ENCODE peak calls at places on chromosomes 2 and 18, in four cellular contexts. One of them, this sample, is unnamed.

GRCh38 chr2:10036095-10036879 is 7.1 kb upstream of the KLF11 start:
- DNase-seq in non-pigmented ciliary epithelial cell: no peak
- DNase-seq in cardiac septum: peak; percentile 85
- DNase-seq in GM12891: no peak
- DNase-seq in this sample: peak; percentile 73

GRCh38 chr2:46179037-46179621 is 118.1 kb upstream of the EPAS1 start:
- DNase-seq in GM12891: no peak
- DNase-seq in cardiac septum: no peak
- DNase-seq in non-pigmented ciliary epithelial cell: peak; percentile 96
- DNase-seq in this sample: no peak

GRCh38 chr2:101690547-101691182 is 6.8 kb upstream of the MAP4K4 start:
- DNase-seq in GM12891: no peak
- DNase-seq in cardiac septum: no peak
- DNase-seq in non-pigmented ciliary epithelial cell: no peak
- DNase-seq in this sample: no peak

GRCh38 chr2:101533611-101534601 is 59.0 kb upstream of the RFX8 start:
- DNase-seq in non-pigmented ciliary epithelial cell: no peak
- DNase-seq in GM12891: no peak
- DNase-seq in cardiac septum: no peak
- DNase-seq in this sample: no peak

GRCh38 chr2:238032755-238033337 is 28.0 kb upstream of the SCLY start:
- DNase-seq in GM12891: peak; percentile 22
- DNase-seq in non-pigmented ciliary epithelial cell: no peak
- DNase-seq in cardiac septum: no peak
- DNase-seq in this sample: no peak

GRCh38 chr2:15844099-15844801 is 96.1 kb upstream of the MYCN start:
- DNase-seq in non-pigmented ciliary epithelial cell: no peak
- DNase-seq in cardiac septum: no peak
- DNase-seq in GM12891: no peak
- DNase-seq in this sample: no peak

GRCh38 chr2:55418512-55419235 is 982 bp downstream of the CCDC88A start:
- DNase-seq in cardiac septum: no peak
- DNase-seq in non-pigmented ciliary epithelial cell: no peak
- DNase-seq in GM12891: no peak
- DNase-seq in this sample: no peak

GRCh38 chr18:49691177-49691608 is 122.1 kb downstream of the ACAA2 start:
- DNase-seq in GM12891: no peak
- DNase-seq in cardiac septum: no peak
- DNase-seq in non-pigmented ciliary epithelial cell: peak; percentile 92
- DNase-seq in this sample: no peak

GRCh38 chr18:53984021-53984420 is 240.4 kb downstream of the MBD2 start:
- DNase-seq in non-pigmented ciliary epithelial cell: no peak
- DNase-seq in cardiac septum: no peak
- DNase-seq in GM12891: no peak
- DNase-seq in this sample: no peak

GRCh38 chr18:35510071-35511010 is 12.6 kb upstream of the INO80C start:
- DNase-seq in cardiac septum: no peak
- DNase-seq in non-pigmented ciliary epithelial cell: no peak
- DNase-seq in GM12891: no peak
- DNase-seq in this sample: no peak

GRCh38 chr18:34128436-34128835 is 96.3 kb downstream of the NOL4 start:
- DNase-seq in non-pigmented ciliary epithelial cell: no peak
- DNase-seq in GM12891: no peak
- DNase-seq in cardiac septum: no peak
- DNase-seq in this sample: no peak

GRCh38 chr2:198717451-198717850 is 740.3 kb downstream of the SATB2 start:
- DNase-seq in GM12891: no peak
- DNase-seq in cardiac septum: no peak
- DNase-seq in non-pigmented ciliary epithelial cell: no peak
- DNase-seq in this sample: no peak

GRCh38 chr2:200976710-200977109 is 13.2 kb upstream of the ORC2 start:
- DNase-seq in cardiac septum: no peak
- DNase-seq in non-pigmented ciliary epithelial cell: no peak
- DNase-seq in GM12891: no peak
- DNase-seq in this sample: no peak

GRCh38 chr2:188452084-188452483 is 160.4 kb downstream of the GULP1 start:
- DNase-seq in GM12891: no peak
- DNase-seq in non-pigmented ciliary epithelial cell: no peak
- DNase-seq in cardiac septum: no peak
- DNase-seq in this sample: no peak

GRCh38 chr2:141941224-141941714 is 189.5 kb downstream of the LRP1B start:
- DNase-seq in non-pigmented ciliary epithelial cell: no peak
- DNase-seq in GM12891: no peak
- DNase-seq in cardiac septum: no peak
- DNase-seq in this sample: no peak

GRCh38 chr2:191376981-191377629 is 131.9 kb downstream of the MYO1B start:
- DNase-seq in non-pigmented ciliary epithelial cell: peak; percentile 89
- DNase-seq in cardiac septum: peak; percentile 80
- DNase-seq in GM12891: no peak
- DNase-seq in this sample: peak; percentile 72

GRCh38 chr2:196266351-196266750 is 95.0 kb upstream of the STK17B start:
- DNase-seq in cardiac septum: no peak
- DNase-seq in GM12891: no peak
- DNase-seq in non-pigmented ciliary epithelial cell: no peak
- DNase-seq in this sample: no peak

GRCh38 chr2:18273205-18273604 is 287.2 kb downstream of the RDH14 start:
- DNase-seq in cardiac septum: no peak
- DNase-seq in GM12891: no peak
- DNase-seq in non-pigmented ciliary epithelial cell: no peak
- DNase-seq in this sample: no peak

GRCh38 chr2:239275037-239275685 is 125.7 kb downstream of the HDAC4 start:
- DNase-seq in non-pigmented ciliary epithelial cell: peak; percentile 92
- DNase-seq in cardiac septum: peak; percentile 91
- DNase-seq in GM12891: no peak
- DNase-seq in this sample: peak; percentile 81

GRCh38 chr2:118097657-118098056 is 9.4 kb downstream of the INSIG2 start:
- DNase-seq in cardiac septum: no peak
- DNase-seq in non-pigmented ciliary epithelial cell: no peak
- DNase-seq in GM12891: no peak
- DNase-seq in this sample: no peak

GRCh38 chr2:43055086-43055912 is 171.1 kb downstream of the ZFP36L2 start:
- DNase-seq in cardiac septum: no peak
- DNase-seq in non-pigmented ciliary epithelial cell: no peak
- DNase-seq in GM12891: no peak
- DNase-seq in this sample: no peak